ENCODE peak calls at places on chromosomes 11 and 22, in six cellular contexts. One of them, this sample, is unnamed. For H3K27me3 and H3K9me3, the result is how much of the 10 kb centered on the place peaks cover.

GRCh38 chr11:130214861-130215530 is 55.4 kb downstream of the ST14 start:
- DNase-seq in endodermal cell: peak
- DNase-seq in IMR-90: no peak
- DNase-seq in GM23248: no peak
- DNase-seq in HepG2: no peak
- DNase-seq in fibroblast of lung: no peak
- DNase-seq in this sample: no peak

GRCh38 chr11:132549001-132549400 is 983.3 kb downstream of the OPCML start:
- DNase-seq in IMR-90: no peak
- DNase-seq in GM23248: no peak
- DNase-seq in HepG2: no peak
- DNase-seq in fibroblast of lung: no peak
- DNase-seq in endodermal cell: no peak
- DNase-seq in this sample: no peak

GRCh38 chr22:30202531-30203006 is 44.0 kb downstream of the LIF start:
- DNase-seq in fibroblast of lung: peak
- DNase-seq in HepG2: no peak
- DNase-seq in endodermal cell: no peak
- DNase-seq in IMR-90: peak
- DNase-seq in GM23248: peak
- DNase-seq in this sample: no peak

GRCh38 chr22:33986167-33986771 is 66.0 kb upstream of the LARGE1 start:
- DNase-seq in IMR-90: no peak
- DNase-seq in HepG2: no peak
- DNase-seq in endodermal cell: no peak
- DNase-seq in fibroblast of lung: no peak
- DNase-seq in GM23248: no peak
- DNase-seq in this sample: no peak

GRCh38 chr11:11841121-11841604 is 609 bp upstream of the USP47 start:
- DNase-seq in GM23248: peak
- DNase-seq in HepG2: peak
- DNase-seq in IMR-90: no peak
- DNase-seq in endodermal cell: no peak
- DNase-seq in fibroblast of lung: peak
- DNase-seq in this sample: no peak

GRCh38 chr11:80726236-80726635 is 1285.4 kb upstream of the TENM4 start:
- DNase-seq in endodermal cell: no peak
- DNase-seq in fibroblast of lung: no peak
- DNase-seq in GM23248: no peak
- DNase-seq in IMR-90: no peak
- DNase-seq in HepG2: no peak
- DNase-seq in this sample: no peak

GRCh38 chr22:36641902-36642640 is 61.5 kb downstream of the CACNG2 start:
- DNase-seq in IMR-90: peak
- DNase-seq in fibroblast of lung: peak
- DNase-seq in HepG2: no peak
- DNase-seq in endodermal cell: no peak
- DNase-seq in GM23248: peak
- DNase-seq in this sample: peak

GRCh38 chr11:14764899-14765527 is 121.4 kb downstream of the PDE3B start:
- DNase-seq in GM23248: peak
- DNase-seq in fibroblast of lung: peak
- DNase-seq in IMR-90: peak
- DNase-seq in HepG2: no peak
- DNase-seq in endodermal cell: no peak
- DNase-seq in this sample: peak

GRCh38 chr22:17201285-17201945 is 17.8 kb downstream of the ADA2 start:
- DNase-seq in IMR-90: peak
- DNase-seq in fibroblast of lung: peak
- DNase-seq in GM23248: peak
- DNase-seq in endodermal cell: peak
- DNase-seq in HepG2: peak
- DNase-seq in this sample: no peak

GRCh38 chr11:34223021-34223813 is 117.8 kb downstream of the NAT10 start:
- DNase-seq in fibroblast of lung: peak
- DNase-seq in HepG2: no peak
- DNase-seq in GM23248: peak
- DNase-seq in endodermal cell: no peak
- DNase-seq in IMR-90: peak
- DNase-seq in this sample: no peak

GRCh38 chr22:27962268-27963191 is 43.5 kb upstream of the PITPNB start:
- DNase-seq in HepG2: no peak
- DNase-seq in GM23248: peak
- DNase-seq in fibroblast of lung: peak
- DNase-seq in IMR-90: peak
- DNase-seq in endodermal cell: no peak
- DNase-seq in this sample: no peak

GRCh38 chr11:117026593-117027330 is 71.5 kb downstream of the SIK3 start:
- DNase-seq in GM23248: peak
- DNase-seq in endodermal cell: no peak
- DNase-seq in HepG2: no peak
- DNase-seq in IMR-90: peak
- DNase-seq in fibroblast of lung: peak
- DNase-seq in this sample: peak

GRCh38 chr11:62069961-62070919 is 53.6 kb upstream of the INCENP start:
- DNase-seq in IMR-90: no peak
- DNase-seq in fibroblast of lung: peak
- DNase-seq in endodermal cell: no peak
- DNase-seq in GM23248: peak
- DNase-seq in HepG2: no peak
- DNase-seq in this sample: no peak

GRCh38 chr11:122423283-122423682 is 232.2 kb upstream of the UBASH3B start:
- DNase-seq in fibroblast of lung: no peak
- DNase-seq in GM23248: no peak
- DNase-seq in HepG2: no peak
- DNase-seq in IMR-90: no peak
- DNase-seq in endodermal cell: no peak
- DNase-seq in this sample: no peak
- H3K27me3 ChIP-seq in fibroblast of lung: under half
- H3K27me3 ChIP-seq in GM23248: under half
- H3K27me3 ChIP-seq in HepG2: under half
- H3K27me3 ChIP-seq in IMR-90: under half
- H3K27me3 ChIP-seq in endodermal cell: under half
- H3K27me3 ChIP-seq in this sample: under half

GRCh38 chr11:59923813-59924212 is 14.4 kb upstream of the OOSP1 start:
- DNase-seq in HepG2: no peak
- DNase-seq in GM23248: no peak
- DNase-seq in fibroblast of lung: no peak
- DNase-seq in IMR-90: no peak
- DNase-seq in endodermal cell: peak
- DNase-seq in this sample: no peak
- H3K9me3 ChIP-seq in HepG2: under half
- H3K9me3 ChIP-seq in GM23248: under half
- H3K9me3 ChIP-seq in fibroblast of lung: under half
- H3K9me3 ChIP-seq in IMR-90: under half
- H3K9me3 ChIP-seq in endodermal cell: under half
- H3K9me3 ChIP-seq in this sample: under half

DNA sequence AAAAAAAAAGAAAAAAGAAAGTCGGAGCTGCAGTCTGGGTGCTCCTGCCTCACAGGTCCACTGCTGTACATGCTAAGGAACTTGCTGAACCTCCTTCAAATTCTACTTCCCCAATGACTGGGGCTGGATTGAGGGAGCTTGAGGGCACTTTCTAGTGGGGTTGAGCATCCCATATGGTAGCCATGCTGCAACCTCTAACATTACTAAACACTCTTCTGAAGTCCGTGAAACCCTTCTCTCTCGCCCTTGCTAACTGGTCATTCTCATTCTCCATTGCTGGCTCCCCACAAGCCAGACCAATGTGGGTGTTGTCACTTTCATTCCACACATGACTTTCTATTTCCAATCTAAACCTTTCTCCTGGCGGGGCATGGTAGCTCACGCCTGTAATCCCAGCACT is 1.2 kb downstream of the ESS2 start:
- DNase-seq in endodermal cell: no peak
- DNase-seq in GM23248: no peak
- DNase-seq in HepG2: no peak
- DNase-seq in IMR-90: no peak
- DNase-seq in fibroblast of lung: no peak
- DNase-seq in this sample: no peak
- H3K9ac ChIP-seq in endodermal cell: no peak
- H3K9ac ChIP-seq in GM23248: peak
- H3K9ac ChIP-seq in HepG2: no peak
- H3K9ac ChIP-seq in IMR-90: no peak
- H3K9ac ChIP-seq in fibroblast of lung: no peak
- H3K9ac ChIP-seq in this sample: no peak

GRCh38 chr22:50015451-50016307 is 3.1 kb upstream of the IL17REL start:
- DNase-seq in GM23248: no peak
- DNase-seq in endodermal cell: peak
- DNase-seq in HepG2: no peak
- DNase-seq in fibroblast of lung: no peak
- DNase-seq in IMR-90: no peak
- DNase-seq in this sample: no peak
- H3K27me3 ChIP-seq in GM23248: half or more
- H3K27me3 ChIP-seq in endodermal cell: half or more
- H3K27me3 ChIP-seq in HepG2: under half
- H3K27me3 ChIP-seq in fibroblast of lung: under half
- H3K27me3 ChIP-seq in IMR-90: half or more
- H3K27me3 ChIP-seq in this sample: under half

GRCh38 chr11:134382830-134383229 is 29.2 kb downstream of the B3GAT1 start:
- DNase-seq in HepG2: no peak
- DNase-seq in fibroblast of lung: no peak
- DNase-seq in GM23248: no peak
- DNase-seq in IMR-90: no peak
- DNase-seq in endodermal cell: no peak
- DNase-seq in this sample: no peak

GRCh38 chr11:134383576-134384221 is 28.3 kb downstream of the B3GAT1 start:
- DNase-seq in IMR-90: no peak
- DNase-seq in fibroblast of lung: no peak
- DNase-seq in GM23248: no peak
- DNase-seq in HepG2: no peak
- DNase-seq in endodermal cell: no peak
- DNase-seq in this sample: no peak

GRCh38 chr11:134380229-134380628 is 31.8 kb downstream of the B3GAT1 start:
- DNase-seq in fibroblast of lung: no peak
- DNase-seq in endodermal cell: no peak
- DNase-seq in IMR-90: no peak
- DNase-seq in GM23248: no peak
- DNase-seq in HepG2: no peak
- DNase-seq in this sample: no peak

GRCh38 chr11:134380785-134381184 is 31.3 kb downstream of the B3GAT1 start:
- DNase-seq in HepG2: no peak
- DNase-seq in GM23248: no peak
- DNase-seq in fibroblast of lung: no peak
- DNase-seq in endodermal cell: no peak
- DNase-seq in IMR-90: no peak
- DNase-seq in this sample: no peak

DNA sequence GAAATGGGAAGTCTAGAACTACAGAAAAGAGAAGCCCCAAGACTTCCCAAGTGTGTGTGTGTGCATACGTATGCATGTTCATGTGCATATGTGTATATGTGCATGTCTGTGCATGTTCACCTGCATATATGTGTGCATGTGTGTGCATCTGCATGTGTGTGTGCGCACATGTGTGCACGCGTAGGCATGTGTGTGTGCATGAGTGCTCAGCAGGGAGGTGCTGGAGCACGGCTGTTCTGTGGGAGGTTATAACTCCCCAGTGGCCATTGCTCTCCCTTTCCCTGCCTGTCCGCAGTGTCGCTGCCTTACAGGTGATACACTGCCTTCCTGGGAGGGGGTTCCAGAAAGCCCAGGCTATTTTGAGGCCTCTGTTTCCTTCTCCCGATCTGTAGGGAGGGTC is 29.8 kb downstream of the B3GAT1 start:
- DNase-seq in IMR-90: no peak
- DNase-seq in HepG2: no peak
- DNase-seq in fibroblast of lung: no peak
- DNase-seq in endodermal cell: no peak
- DNase-seq in GM23248: no peak
- DNase-seq in this sample: no peak
- H3K9me3 ChIP-seq in IMR-90: half or more
- H3K9me3 ChIP-seq in HepG2: under half
- H3K9me3 ChIP-seq in fibroblast of lung: under half
- H3K9me3 ChIP-seq in endodermal cell: under half
- H3K9me3 ChIP-seq in GM23248: under half
- H3K9me3 ChIP-seq in this sample: under half

GRCh38 chr22:38034278-38034882 is 22.8 kb upstream of the PICK1 start:
- DNase-seq in HepG2: peak
- DNase-seq in fibroblast of lung: peak
- DNase-seq in GM23248: peak
- DNase-seq in IMR-90: peak
- DNase-seq in endodermal cell: peak
- DNase-seq in this sample: peak
- H3K9ac ChIP-seq in HepG2: no peak
- H3K9ac ChIP-seq in fibroblast of lung: no peak
- H3K9ac ChIP-seq in GM23248: peak
- H3K9ac ChIP-seq in IMR-90: peak
- H3K9ac ChIP-seq in endodermal cell: peak
- H3K9ac ChIP-seq in this sample: no peak

DNA sequence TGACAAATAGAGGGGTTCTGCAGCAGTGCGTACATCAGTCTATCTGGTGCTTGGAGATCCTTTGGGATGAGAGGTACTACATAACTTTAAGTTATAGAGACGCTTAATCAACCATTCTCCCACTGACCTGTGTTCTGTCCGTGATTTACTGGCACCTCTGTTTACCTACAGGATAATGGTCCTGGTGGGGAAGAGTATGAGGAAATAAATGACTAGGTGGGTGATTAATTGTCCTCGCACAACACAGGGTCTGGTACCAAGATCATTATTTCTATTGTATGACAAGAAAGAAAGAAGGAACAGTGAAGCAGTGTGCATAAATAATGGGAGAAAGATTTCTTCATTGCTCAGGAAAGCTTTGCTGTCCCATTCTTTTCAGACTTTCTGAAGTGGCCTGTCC is 32.8 kb upstream of the FJX1 start:
- DNase-seq in endodermal cell: no peak
- DNase-seq in IMR-90: no peak
- DNase-seq in GM23248: no peak
- DNase-seq in fibroblast of lung: no peak
- DNase-seq in HepG2: no peak
- DNase-seq in this sample: no peak
- H3K27me3 ChIP-seq in endodermal cell: under half
- H3K27me3 ChIP-seq in IMR-90: under half
- H3K27me3 ChIP-seq in GM23248: under half
- H3K27me3 ChIP-seq in fibroblast of lung: under half
- H3K27me3 ChIP-seq in HepG2: under half
- H3K27me3 ChIP-seq in this sample: under half

GRCh38 chr11:2645779-2646118 is 54.0 kb downstream of the KCNQ1OT1 start:
- DNase-seq in IMR-90: no peak
- DNase-seq in GM23248: no peak
- DNase-seq in HepG2: no peak
- DNase-seq in endodermal cell: no peak
- DNase-seq in fibroblast of lung: no peak
- DNase-seq in this sample: no peak
- H3K9me3 ChIP-seq in IMR-90: under half
- H3K9me3 ChIP-seq in GM23248: under half
- H3K9me3 ChIP-seq in HepG2: half or more
- H3K9me3 ChIP-seq in endodermal cell: half or more
- H3K9me3 ChIP-seq in fibroblast of lung: under half
- H3K9me3 ChIP-seq in this sample: under half

This sample was measured in mammary epithelial cell.